ENCODE peak calls at places on chromosomes 2 and 18, in six cellular contexts. I, X, E, L, W and M are unnamed samples.

GRCh38 chr2:182240862-182241371 is 185.9 kb downstream of the PDE1A start:
- DNase-seq in X (peak), E (no peak), W (peak), I (no peak), L (peak), M (peak)

GRCh38 chr2:8253781-8254180 is 428.1 kb upstream of the ID2 start:
- DNase-seq in X (no peak), E (no peak), I (no peak), L (no peak), W (no peak), M (no peak)

GRCh38 chr2:86035371-86035882 is 70.3 kb downstream of the POLR1A start:
- DNase-seq in L (no peak), I (no peak), E (no peak), X (no peak), W (peak), M (no peak)

GRCh38 chr2:237012577-237013237 is 73.0 kb upstream of the COPS8 start:
- DNase-seq in X (no peak), E (no peak), W (no peak), L (no peak), I (no peak), M (no peak)

GRCh38 chr2:47906261-47907096 is at the start of gene FBXO11:
- DNase-seq in W (peak), I (peak), L (peak), X (peak), E (peak), M (peak)

GRCh38 chr2:217685255-217685605 is 317.6 kb downstream of the TNS1 start:
- DNase-seq in X (peak), L (peak), E (no peak), I (peak), W (no peak), M (peak)

GRCh38 chr2:201827621-201828020 is 21.3 kb downstream of the CDK15 start:
- DNase-seq in E (no peak), L (no peak), W (no peak), I (no peak), X (peak), M (no peak)

GRCh38 chr18:38940863-38941531 is 1375.4 kb upstream of the CELF4 start:
- DNase-seq in W (peak), X (peak), E (no peak), L (peak), I (no peak), M (no peak)

GRCh38 chr2:191635333-191636234 is 42.4 kb upstream of the NABP1 start:
- DNase-seq in E (no peak), X (no peak), W (no peak), L (peak), I (peak), M (no peak)

GRCh38 chr2:11661891-11662435 is 8.0 kb downstream of the NTSR2 start:
- DNase-seq in E (no peak), I (no peak), X (no peak), W (no peak), L (no peak), M (no peak)

GRCh38 chr2:146540271-146540932 is 1304.4 kb upstream of the ACVR2A start:
- DNase-seq in X (no peak), W (no peak), E (no peak), I (no peak), L (no peak), M (no peak)

GRCh38 chr2:20074001-20074648 is 22.7 kb upstream of the LAPTM4A start:
- DNase-seq in X (no peak), E (no peak), I (no peak), W (no peak), L (no peak), M (no peak)

GRCh38 chr2:30871980-30872789 is 64.9 kb upstream of the CAPN13 start:
- DNase-seq in I (no peak), X (peak), L (no peak), E (peak), W (no peak), M (no peak)

GRCh38 chr2:166573393-166573792 is 79.3 kb upstream of the SCN7A start:
- DNase-seq in I (peak), E (no peak), W (no peak), X (peak), L (peak), M (no peak)

GRCh38 chr2:20494246-20494645 is 47.4 kb downstream of the RHOB start:
- DNase-seq in L (peak), W (no peak), E (no peak), X (no peak), I (no peak), M (no peak)

GRCh38 chr2:180644709-180645108 is 335.7 kb upstream of the UBE2E3 start:
- DNase-seq in X (no peak), E (no peak), W (no peak), I (peak), L (peak), M (no peak)

GRCh38 chr2:163800889-163801498 is 65.2 kb upstream of the FIGN start:
- DNase-seq in L (peak), E (no peak), I (no peak), X (no peak), W (no peak), M (no peak)

GRCh38 chr2:227479865-227480475 is 8.0 kb downstream of the AGFG1 start:
- DNase-seq in X (peak), L (peak), E (no peak), W (peak), I (no peak), M (no peak)

GRCh38 chr18:55588001-55588875 is at the start of gene TCF4:
- DNase-seq in I (peak), W (peak), X (peak), L (peak), E (no peak), M (no peak)

GRCh38 chr2:238388794-238389193 is 37.9 kb upstream of the ASB1 start:
- DNase-seq in X (no peak), L (no peak), W (no peak), E (no peak), I (no peak), M (no peak)

GRCh38 chr18:6289454-6290242 is 125.1 kb downstream of the L3MBTL4 start:
- DNase-seq in E (no peak), W (no peak), I (no peak), L (no peak), X (no peak), M (no peak)

GRCh38 chr18:44796505-44797198 is 116.0 kb downstream of the SETBP1 start:
- DNase-seq in W (no peak), I (no peak), L (no peak), X (no peak), E (no peak), M (no peak)